ENCODE peak calls at places on chromosomes 12 and 14, in six cellular contexts. W, G, R, A, E and T are unnamed samples. For H3K4me1 and H3K9me3, the result is how much of the 10 kb centered on the place peaks cover.

GRCh38 chr12:95721320-95721719 is 69.2 kb downstream of the NTN4 start:
- DNase-seq in E (no peak), W (no peak), A (no peak), G (no peak), R (no peak), T (no peak)

GRCh38 chr14:82537831-82538230 is 1004.2 kb upstream of the SEL1L start:
- DNase-seq in R (no peak), G (no peak), E (no peak), W (no peak), A (no peak), T (no peak)

GRCh38 chr12:92404921-92405320 is 259.3 kb upstream of the BTG1 start:
- DNase-seq in G (no peak), A (no peak), W (no peak), E (no peak), R (no peak), T (no peak)

GRCh38 chr14:32254952-32255679 is 52.0 kb upstream of the RNU6-8 start:
- DNase-seq in W (peak), G (peak), E (peak), R (peak), A (peak), T (peak)

GRCh38 chr12:1662761-1663439 is 28.0 kb upstream of the ADIPOR2 start:
- DNase-seq in W (peak), G (no peak), R (no peak), E (no peak), A (peak), T (peak)

GRCh38 chr12:112005419-112006395 is 7.3 kb downstream of the TMEM116 start:
- DNase-seq in R (no peak), G (no peak), E (no peak), W (peak), A (peak), T (peak)

GRCh38 chr12:50749459-50749882 is 14.4 kb upstream of the ATF1 start:
- DNase-seq in W (no peak), G (no peak), R (no peak), A (no peak), E (no peak), T (no peak)

GRCh38 chr12:113267621-113268020 is 46.4 kb downstream of the TPCN1 start:
- DNase-seq in E (no peak), A (peak), G (no peak), R (no peak), W (no peak), T (peak)

GRCh38 chr14:42174357-42174756 is 567.7 kb downstream of the LRFN5 start:
- DNase-seq in R (no peak), A (no peak), G (no peak), W (no peak), E (no peak), T (no peak)

GRCh38 chr12:3646561-3647241 is 106.2 kb downstream of the CRACR2A start:
- DNase-seq in A (no peak), W (no peak), G (no peak), E (no peak), R (no peak), T (peak)

GRCh38 chr12:32988982-32989381 is 92.4 kb upstream of the PKP2 start:
- DNase-seq in W (no peak), R (no peak), G (no peak), A (no peak), E (no peak), T (no peak)

GRCh38 chr14:43410631-43411030 is 1096.5 kb downstream of the FSCB start:
- DNase-seq in E (peak), A (no peak), G (no peak), W (no peak), R (no peak), T (no peak)

GRCh38 chr12:89840162-89840922 is 131.7 kb upstream of the ATP2B1 start:
- DNase-seq in R (no peak), W (no peak), A (no peak), E (no peak), G (no peak), T (no peak)

GRCh38 chr14:105878554-105878953 is 352.2 kb downstream of the TMEM121 start:
- DNase-seq in G (peak), A (no peak), R (no peak), W (no peak), E (peak), T (no peak)

GRCh38 chr12:122503783-122504590 is 3.3 kb upstream of the ZCCHC8 start:
- DNase-seq in A (no peak), R (no peak), E (no peak), G (no peak), W (no peak), T (no peak)

GRCh38 chr12:11834104-11834812 is 184.8 kb downstream of the ETV6 start:
- DNase-seq in R (no peak), G (no peak), E (no peak), W (peak), A (no peak), T (no peak)

GRCh38 chr12:11836964-11837286 is 187.5 kb downstream of the ETV6 start:
- DNase-seq in G (no peak), E (no peak), R (no peak), A (no peak), W (no peak), T (no peak)

GRCh38 chr12:11836282-11836963 is 186.9 kb downstream of the ETV6 start:
- DNase-seq in E (no peak), G (no peak), W (no peak), A (peak), R (peak), T (no peak)

GRCh38 chr12:11833174-11833895 is 183.9 kb downstream of the ETV6 start:
- DNase-seq in E (no peak), G (no peak), A (no peak), W (no peak), R (no peak), T (no peak)

GRCh38 chr12:11834925-11835324 is 185.5 kb downstream of the ETV6 start:
- DNase-seq in G (no peak), E (no peak), R (no peak), W (peak), A (no peak), T (no peak)
- H3K4me1 ChIP-seq in G (under half), E (under half), R (under half), W (under half), A (half or more), T (under half)

GRCh38 chr12:130458341-130458740 is 120.7 kb downstream of the PIWIL1 start:
- DNase-seq in R (no peak), A (no peak), W (no peak), G (no peak), E (no peak), T (no peak)
- H3K9me3 ChIP-seq in R (under half), A (under half), W (under half), G (under half), E (under half), T (under half)

GRCh38 chr12:55927588-55928502 is at the start of gene PYM1:
- DNase-seq in G (peak), R (peak), E (peak), W (peak), A (peak), T (peak)

GRCh38 chr12:55930771-55931316 is at the start of gene DGKA:
- DNase-seq in W (peak), A (peak), G (peak), E (no peak), R (no peak), T (peak)

GRCh38 chr12:55926738-55927587 is 731 bp downstream of the PYM1 start:
- DNase-seq in W (peak), E (peak), G (peak), A (peak), R (peak), T (peak)

GRCh38 chr12:55931317-55931779 is 386 bp downstream of the DGKA start:
- DNase-seq in R (no peak), A (peak), G (peak), W (peak), E (peak), T (peak)

DNA sequence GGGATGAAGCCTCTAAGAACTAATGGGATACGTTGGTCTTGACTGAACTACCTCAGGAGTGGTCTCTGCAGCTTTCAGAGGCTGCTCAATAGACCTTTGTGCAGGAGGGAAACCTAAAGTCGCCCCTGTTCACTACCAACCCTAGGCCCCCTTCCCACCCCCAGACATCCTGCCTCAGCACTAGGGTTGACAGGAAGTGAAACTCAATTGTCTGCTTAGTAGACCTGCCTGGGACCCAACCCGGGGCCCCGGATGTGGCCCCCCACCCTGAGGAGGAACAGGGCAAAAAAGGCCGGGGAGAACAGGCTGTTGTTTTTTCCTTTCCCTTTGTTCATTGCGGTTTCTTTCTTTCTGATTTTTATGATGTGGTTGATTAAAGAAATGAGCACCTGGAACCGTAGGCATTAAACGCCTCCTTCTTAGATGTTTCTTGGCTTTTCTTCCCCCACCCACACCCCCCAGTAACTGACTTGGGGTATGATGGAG is 1.6 kb upstream of the DGKA start:
- DNase-seq in E (no peak), W (no peak), A (peak), G (no peak), R (no peak), T (peak)
- H3K4me1 ChIP-seq in E (under half), W (under half), A (half or more), G (under half), R (under half), T (under half)

DNA sequence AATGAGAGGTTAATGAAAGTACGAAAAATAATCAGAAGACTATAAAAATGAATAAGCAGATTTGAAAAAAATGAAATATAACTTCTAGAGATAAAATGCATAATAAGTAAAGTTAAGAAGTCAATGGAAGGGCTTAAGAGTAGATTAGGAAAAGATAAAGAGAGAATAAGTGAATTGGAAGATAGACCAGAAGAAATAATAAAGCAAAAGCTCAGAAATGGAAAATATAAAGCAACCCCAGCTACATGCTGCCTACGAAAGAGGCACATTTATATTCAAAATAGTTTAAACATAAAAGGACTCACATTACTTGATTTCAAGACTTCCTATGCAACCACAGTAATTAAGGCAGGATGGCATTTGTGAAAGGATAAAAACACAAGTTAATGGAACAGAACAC is 19.9 kb downstream of the ZNF605 start:
- DNase-seq in G (no peak), R (no peak), E (no peak), A (no peak), W (no peak), T (no peak)
- H3K9me3 ChIP-seq in G (under half), R (under half), E (half or more), A (half or more), W (under half), T (under half)

GRCh38 chr14:53851394-53852056 is 105.1 kb downstream of the BMP4 start:
- DNase-seq in W (no peak), A (no peak), E (no peak), G (no peak), R (no peak), T (no peak)
- H3K4me1 ChIP-seq in W (under half), A (under half), E (under half), G (under half), R (under half), T (under half)